ENCODE peak calls at places on chromosomes 13 and 19, in seven cellular contexts. D, I, U, O, S, C and A are unnamed samples.
A peak's percentile ranks its signal among the peaks of the same experiment; 100 is the strongest.

GRCh38 chr19:42254083-42254849 is 662 bp downstream of the ERF start:
- DNase-seq in D (peak; percentile 74), I (peak; percentile 84), U (peak; percentile 85), O (peak; percentile 91), S (peak; percentile 75), C (peak; percentile 72), A (no peak)

GRCh38 chr13:42028113-42028799 is 20.2 kb upstream of the DGKH start:
- DNase-seq in D (no peak), I (no peak), U (no peak), O (peak; percentile 82), S (no peak), C (no peak), A (no peak)

GRCh38 chr13:64293923-64294322 is 2878.3 kb upstream of the PCDH20 start:
- DNase-seq in D (peak; percentile 18), I (no peak), U (no peak), O (no peak), S (no peak), C (no peak), A (no peak)

GRCh38 chr13:31674056-31674455 is 65.3 kb upstream of the RXFP2 start:
- DNase-seq in D (no peak), I (no peak), U (no peak), O (no peak), S (no peak), C (no peak), A (no peak)

GRCh38 chr13:26011208-26011573 is 40.6 kb downstream of the SHISA2 start:
- DNase-seq in D (no peak), I (no peak), U (no peak), O (no peak), S (no peak), C (no peak), A (no peak)

GRCh38 chr19:42246143-42246868 is 3.9 kb upstream of the GSK3A start:
- DNase-seq in D (peak; percentile 87), I (peak; percentile 65), U (no peak), O (peak; percentile 71), S (no peak), C (peak; percentile 72), A (peak; percentile 93)

GRCh38 chr13:97976551-97977375 is 23.3 kb downstream of the IPO5 start:
- DNase-seq in D (peak; percentile 39), I (peak; percentile 93), U (peak; percentile 8), O (peak; percentile 17), S (no peak), C (peak; percentile 36), A (no peak)

GRCh38 chr19:39941615-39942507 is 7.4 kb upstream of the FCGBP start:
- DNase-seq in D (peak; percentile 12), I (no peak), U (peak; percentile 81), O (peak; percentile 53), S (no peak), C (no peak), A (no peak)

GRCh38 chr13:43036386-43037220 is 13.2 kb downstream of the DNAJC15 start:
- DNase-seq in D (no peak), I (no peak), U (no peak), O (no peak), S (no peak), C (peak; percentile 75), A (no peak)

GRCh38 chr13:28622286-28622685 is 36.6 kb upstream of the POMP start:
- DNase-seq in D (no peak), I (peak; percentile 77), U (no peak), O (peak; percentile 16), S (no peak), C (peak; percentile 27), A (peak; percentile 70)

GRCh38 chr13:97276862-97277269 is 54.7 kb downstream of the MBNL2 start:
- DNase-seq in D (peak; percentile 45), I (no peak), U (no peak), O (no peak), S (no peak), C (no peak), A (no peak)

GRCh38 chr13:67048084-67048792 is 181.9 kb downstream of the PCDH9 start:
- DNase-seq in D (peak; percentile 80), I (no peak), U (peak; percentile 27), O (no peak), S (no peak), C (no peak), A (no peak)

GRCh38 chr13:109700176-109700575 is 86.2 kb downstream of the IRS2 start:
- DNase-seq in D (peak; percentile 80), I (peak; percentile 73), U (no peak), O (peak; percentile 93), S (no peak), C (peak; percentile 78), A (peak; percentile 72)

GRCh38 chr19:5215431-5215830 is 125.2 kb downstream of the PTPRS start:
- DNase-seq in D (no peak), I (no peak), U (no peak), O (no peak), S (no peak), C (no peak), A (no peak)

GRCh38 chr19:35899547-35900214 is 659 bp downstream of the NFKBID start:
- DNase-seq in D (peak; percentile 89), I (peak; percentile 93), U (peak; percentile 94), O (peak; percentile 91), S (peak; percentile 75), C (peak; percentile 81), A (peak; percentile 70)

GRCh38 chr19:11116507-11116906 is 27.2 kb downstream of the LDLR start:
- DNase-seq in D (no peak), I (no peak), U (no peak), O (no peak), S (no peak), C (no peak), A (no peak)

GRCh38 chr19:19602136-19602712 is 16.3 kb downstream of the PBX4 start:
- DNase-seq in D (no peak), I (no peak), U (no peak), O (peak; percentile 50), S (no peak), C (no peak), A (no peak)

GRCh38 chr13:31276386-31276785 is 76.6 kb downstream of the B3GLCT start:
- DNase-seq in D (no peak), I (no peak), U (no peak), O (no peak), S (no peak), C (no peak), A (no peak)

DNA sequence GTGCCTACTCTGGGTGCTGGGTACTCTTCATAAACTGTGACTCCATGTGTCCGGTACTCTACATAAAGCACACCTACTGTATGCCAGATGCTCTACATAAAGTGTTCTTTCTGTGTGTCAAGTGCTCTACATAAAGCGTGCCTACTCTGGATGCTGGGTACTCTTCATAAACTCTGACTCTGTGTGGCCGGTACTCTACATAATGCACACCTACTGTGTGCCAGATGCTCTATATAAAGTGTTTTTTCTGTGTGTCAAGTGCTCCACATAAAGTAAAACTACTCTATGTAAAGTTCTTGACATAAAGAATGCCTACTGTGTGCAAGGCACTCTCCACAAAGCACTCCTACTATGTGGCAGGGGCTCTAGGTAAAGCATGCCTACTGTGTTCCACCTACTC is 1.8 kb upstream of the CYP4F11 start:
- DNase-seq in D (no peak), I (no peak), U (no peak), O (no peak), S (no peak), C (no peak), A (no peak)
- H3K4me1 ChIP-seq in D (no peaks in the 10 kb centered on the region), I (peaks cover 6% of the 10 kb centered on the region), U (no peaks in the 10 kb centered on the region), O (no peaks in the 10 kb centered on the region), S (no peaks in the 10 kb centered on the region), C (no peaks in the 10 kb centered on the region), A (no peaks in the 10 kb centered on the region)

GRCh38 chr13:91119643-91120042 is 227.8 kb upstream of the MIR17HG start:
- DNase-seq in D (no peak), I (no peak), U (no peak), O (no peak), S (no peak), C (no peak), A (no peak)
- H3K4me1 ChIP-seq in D (no peaks in the 10 kb centered on the region), I (no peaks in the 10 kb centered on the region), U (no peaks in the 10 kb centered on the region), O (no peaks in the 10 kb centered on the region), S (no peaks in the 10 kb centered on the region), C (no peaks in the 10 kb centered on the region), A (no peaks in the 10 kb centered on the region)

DNA sequence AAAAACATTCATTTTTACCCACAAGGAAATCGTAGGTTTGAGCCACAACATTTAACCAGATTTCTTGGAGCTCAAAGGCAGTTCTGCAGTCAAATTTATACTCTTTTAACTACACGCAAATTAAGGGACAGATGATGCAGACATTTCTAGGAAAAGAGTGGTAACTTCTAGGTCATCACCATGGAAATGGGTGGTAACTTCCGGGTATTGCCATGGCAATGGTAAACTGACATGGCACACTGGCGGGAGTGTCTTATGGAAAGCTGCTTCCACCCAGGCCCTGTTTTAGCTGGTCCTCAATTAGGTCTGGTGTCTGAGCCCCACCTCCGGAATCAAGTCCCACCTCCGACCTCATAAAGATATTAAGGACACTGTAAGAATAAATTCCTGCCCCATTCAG is 10.4 kb upstream of the LYPD5 start:
- DNase-seq in D (no peak), I (no peak), U (no peak), O (no peak), S (no peak), C (no peak), A (no peak)
- H3K4me1 ChIP-seq in D (no peaks in the 10 kb centered on the region), I (no peaks in the 10 kb centered on the region), U (peaks cover 3% of the 10 kb centered on the region), O (no peaks in the 10 kb centered on the region), S (no peaks in the 10 kb centered on the region), C (no peaks in the 10 kb centered on the region), A (no peaks in the 10 kb centered on the region)

GRCh38 chr19:13037161-13037560 is 41.9 kb downstream of the NFIX start:
- DNase-seq in D (peak; percentile 58), I (no peak), U (no peak), O (no peak), S (no peak), C (no peak), A (no peak)

GRCh38 chr19:13038306-13039210 is 43.3 kb downstream of the NFIX start:
- DNase-seq in D (no peak), I (no peak), U (no peak), O (no peak), S (no peak), C (no peak), A (no peak)

GRCh38 chr19:13036366-13036976 is 41.2 kb downstream of the NFIX start:
- DNase-seq in D (no peak), I (peak; percentile 72), U (no peak), O (peak; percentile 77), S (no peak), C (no peak), A (peak; percentile 76)

GRCh38 chr19:13039211-13039789 is 44.0 kb downstream of the NFIX start:
- DNase-seq in D (no peak), I (no peak), U (no peak), O (no peak), S (no peak), C (no peak), A (no peak)

DNA sequence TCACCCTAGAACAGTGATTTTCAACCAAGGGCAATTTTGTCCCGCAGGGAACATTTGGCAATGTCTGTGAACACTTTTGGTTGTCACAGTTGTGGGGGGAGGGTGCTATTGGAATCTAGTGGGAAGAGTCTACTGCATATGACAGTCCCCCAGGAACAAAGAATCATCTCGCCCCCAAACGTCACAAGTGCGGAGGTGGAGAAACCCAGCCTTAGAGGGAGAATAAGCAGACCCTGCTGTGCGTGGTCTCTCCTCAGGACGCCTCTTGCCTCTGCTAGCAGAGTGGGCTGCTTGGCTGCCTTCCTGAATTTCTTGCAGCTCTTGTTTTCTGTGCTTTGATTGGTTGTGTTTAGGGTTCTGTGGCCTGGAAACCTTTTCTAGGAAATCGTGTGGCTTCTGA is 42.4 kb downstream of the NFIX start:
- DNase-seq in D (no peak), I (no peak), U (no peak), O (no peak), S (no peak), C (no peak), A (no peak)
- H3K4me1 ChIP-seq in D (peaks cover 30% of the 10 kb centered on the region), I (peaks cover 97% of the 10 kb centered on the region), U (no peaks in the 10 kb centered on the region), O (peaks cover 43% of the 10 kb centered on the region), S (peaks cover 71% of the 10 kb centered on the region), C (peaks cover 95% of the 10 kb centered on the region), A (peaks cover 95% of the 10 kb centered on the region)

GRCh38 chr19:18432275-18433038 is 5.5 kb downstream of the ISYNA1 start:
- DNase-seq in D (peak; percentile 28), I (no peak), U (no peak), O (no peak), S (no peak), C (no peak), A (no peak)
- H3K4me1 ChIP-seq in D (peaks cover 80% of the 10 kb centered on the region), I (peaks cover 47% of the 10 kb centered on the region), U (peaks cover 37% of the 10 kb centered on the region), O (peaks cover 27% of the 10 kb centered on the region), S (peaks cover 2% of the 10 kb centered on the region), C (peaks cover 22% of the 10 kb centered on the region), A (peaks cover 54% of the 10 kb centered on the region)